ENCODE peak calls at places on chromosomes 2 and 18, in seven cellular contexts. Z is SK-N-SH, X is GM12892, C is H1, T is HepG2, D is GM12878, S is K562. M is an unnamed sample.

GRCh38 chr2:75481041-75481836 is 79.5 kb downstream of the EVA1A start:
- DNase-seq in Z (peak), X (no peak), C (no peak), T (peak), D (no peak), S (no peak), M (no peak)

GRCh38 chr2:169704160-169704713 is 10.0 kb downstream of the PHOSPHO2 start:
- DNase-seq in Z (no peak), X (no peak), C (no peak), T (no peak), D (no peak), S (no peak), M (no peak)

GRCh38 chr2:113910110-113910717 is 20.3 kb downstream of the ACTR3 start:
- DNase-seq in Z (no peak), X (no peak), C (no peak), T (no peak), D (no peak), S (no peak), M (no peak)

GRCh38 chr2:88897718-88898117 is 206.2 kb downstream of the RPIA start:
- DNase-seq in Z (no peak), X (no peak), C (no peak), T (no peak), D (no peak), S (no peak), M (no peak)

GRCh38 chr18:49151482-49151881 is 200.7 kb upstream of the SMAD7 start:
- DNase-seq in Z (peak), X (no peak), C (no peak), T (no peak), D (no peak), S (no peak), M (no peak)

GRCh38 chr18:31723998-31724711 is 36.5 kb downstream of the SLC25A52 start:
- DNase-seq in Z (peak), X (peak), C (no peak), T (no peak), D (no peak), S (no peak), M (peak)

GRCh38 chr2:168964251-168964807 is 63.2 kb downstream of the G6PC2 start:
- DNase-seq in Z (no peak), X (no peak), C (no peak), T (no peak), D (no peak), S (no peak), M (no peak)

GRCh38 chr2:207133862-207134519 is 31.8 kb downstream of the KLF7 start:
- DNase-seq in Z (no peak), X (no peak), C (no peak), T (no peak), D (no peak), S (no peak), M (no peak)

GRCh38 chr2:130920417-130921030 is 83.8 kb downstream of the ARHGEF4 start:
- DNase-seq in Z (peak), X (no peak), C (peak), T (peak), D (peak), S (peak), M (no peak)

GRCh38 chr2:219352448-219353023 is 20.0 kb upstream of the RESP18 start:
- DNase-seq in Z (peak), X (no peak), C (peak), T (peak), D (no peak), S (peak), M (peak)

GRCh38 chr2:75079575-75079974 is 119.7 kb downstream of the TACR1 start:
- DNase-seq in Z (no peak), X (no peak), C (no peak), T (no peak), D (no peak), S (no peak), M (no peak)

GRCh38 chr18:22223263-22223960 is 54.0 kb downstream of the GATA6 start:
- DNase-seq in Z (no peak), X (no peak), C (no peak), T (peak), D (no peak), S (peak), M (no peak)
- TF ChIP-seq TAF1 in Z (no peak), X (no peak), C (no peak), T (no peak), D (no peak), S (no peak), M (no peak)

GRCh38 chr2:60811491-60812370 is 55.7 kb downstream of the PAPOLG start:
- DNase-seq in Z (no peak), X (no peak), C (no peak), T (no peak), D (no peak), S (no peak), M (no peak)
- TF ChIP-seq TAF1 in Z (no peak), X (no peak), C (no peak), T (no peak), D (no peak), S (no peak), M (no peak)

DNA sequence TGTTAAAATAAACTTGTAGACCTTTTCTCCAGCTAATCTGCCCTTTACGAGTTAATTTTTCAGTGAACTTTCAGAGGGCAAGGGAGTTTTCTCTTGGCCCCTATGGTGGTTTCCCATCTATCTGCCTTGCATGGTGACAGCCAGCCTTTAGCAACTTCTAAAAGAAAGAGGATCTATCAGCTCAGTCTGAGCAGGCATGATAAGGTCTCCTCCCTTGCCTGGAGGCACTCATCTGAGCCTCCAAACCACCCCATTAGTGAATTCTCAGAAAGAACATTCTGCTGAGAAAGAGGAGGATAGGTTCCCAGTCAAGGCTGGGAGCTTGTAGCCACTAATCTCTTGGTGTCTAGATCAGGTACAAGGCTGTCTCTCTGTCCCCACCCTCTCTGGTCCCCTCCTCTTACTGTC is 10.7 kb upstream of the GYPC start:
- DNase-seq in Z (no peak), X (no peak), C (peak), T (no peak), D (no peak), S (peak), M (no peak)
- TF ChIP-seq TAF1 in Z (no peak), X (no peak), C (no peak), T (no peak), D (no peak), S (peak), M (no peak)

DNA sequence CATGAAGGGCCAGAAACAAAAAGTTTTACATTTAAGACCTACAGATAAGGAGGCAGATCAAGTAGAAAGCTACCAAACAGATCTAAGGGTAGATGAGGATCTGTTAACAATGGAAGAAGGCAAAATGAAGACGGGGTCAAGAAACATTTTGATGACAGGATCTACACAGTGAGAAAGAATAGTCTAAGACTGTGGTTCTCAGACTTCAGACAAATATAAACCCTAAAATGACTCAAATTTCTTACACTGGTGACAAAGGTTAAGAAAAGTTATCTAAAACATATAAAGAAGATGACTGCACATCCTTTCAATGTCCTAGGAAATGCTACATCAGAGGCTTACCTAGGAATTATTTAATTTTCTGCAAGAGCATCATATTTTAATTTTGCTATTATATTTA is 34.4 kb downstream of the TRIP12 start:
- DNase-seq in Z (no peak), X (no peak), C (no peak), T (no peak), D (no peak), S (no peak), M (no peak)
- TF ChIP-seq TAF1 in Z (no peak), X (no peak), C (no peak), T (no peak), D (no peak), S (no peak), M (no peak)

DNA sequence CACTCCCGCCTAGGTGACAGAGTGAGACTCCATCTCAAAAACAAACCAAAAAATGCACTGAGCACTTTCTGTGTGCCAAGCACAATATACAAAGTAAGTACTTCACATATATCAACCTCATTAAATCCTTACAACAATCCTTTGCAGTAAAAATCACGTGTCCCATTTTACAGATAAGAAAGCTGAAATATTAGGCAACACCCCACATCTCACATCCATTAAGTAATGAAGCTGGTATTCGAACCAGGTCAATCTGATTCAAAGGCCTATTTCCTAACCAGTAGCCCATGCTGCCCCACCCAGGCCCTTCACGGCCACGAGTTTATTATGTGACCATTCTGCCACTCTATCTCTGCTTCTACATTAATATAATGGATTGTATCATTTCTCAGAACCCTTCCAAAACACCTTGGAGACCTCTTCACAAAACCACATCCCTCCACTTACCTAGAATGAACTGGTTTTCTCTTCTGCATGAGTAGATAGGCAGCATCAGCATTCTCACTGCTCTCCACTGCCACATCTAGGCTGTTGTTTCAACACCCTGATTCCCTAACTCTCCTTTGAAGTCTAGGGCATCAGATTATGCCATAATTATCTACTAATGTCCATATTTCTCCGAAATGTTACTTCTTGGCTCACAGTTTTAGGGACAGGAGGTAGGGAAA is 3.1 kb upstream of the EXOC6B start:
- DNase-seq in Z (no peak), X (no peak), C (no peak), T (no peak), D (no peak), S (no peak), M (no peak)
- TF ChIP-seq TAF1 in Z (no peak), X (no peak), C (no peak), T (no peak), D (no peak), S (no peak), M (no peak)